ENCODE peak calls at places on chromosomes 4 and X, in nine cellular contexts. One of them, this sample, is unnamed.

GRCh38 chrX:134524181-134524580 is 64.2 kb downstream of the HPRT1 start:
- DNase-seq in lower leg skin: no peak
- DNase-seq in GM12865: no peak
- DNase-seq in kidney epithelial cell: no peak
- DNase-seq in natural killer cell: no peak
- DNase-seq in GM10248: no peak
- DNase-seq in hepatocyte: no peak
- DNase-seq in breast epithelium: no peak
- DNase-seq in fibroblast of villous mesenchyme: no peak
- DNase-seq in this sample: no peak

GRCh38 chr4:36773467-36773866 is 471.1 kb upstream of the NWD2 start:
- DNase-seq in lower leg skin: no peak
- DNase-seq in GM12865: peak
- DNase-seq in kidney epithelial cell: no peak
- DNase-seq in natural killer cell: no peak
- DNase-seq in GM10248: no peak
- DNase-seq in hepatocyte: no peak
- DNase-seq in breast epithelium: no peak
- DNase-seq in fibroblast of villous mesenchyme: no peak
- DNase-seq in this sample: no peak

GRCh38 chrX:39258331-39258730 is 457.1 kb downstream of the MID1IP1 start:
- DNase-seq in lower leg skin: no peak
- DNase-seq in GM12865: no peak
- DNase-seq in kidney epithelial cell: no peak
- DNase-seq in natural killer cell: no peak
- DNase-seq in GM10248: no peak
- DNase-seq in hepatocyte: no peak
- DNase-seq in breast epithelium: no peak
- DNase-seq in fibroblast of villous mesenchyme: no peak
- DNase-seq in this sample: no peak

GRCh38 chr4:37132351-37132989 is 112.1 kb upstream of the NWD2 start:
- DNase-seq in lower leg skin: no peak
- DNase-seq in GM12865: no peak
- DNase-seq in kidney epithelial cell: no peak
- DNase-seq in natural killer cell: no peak
- DNase-seq in GM10248: no peak
- DNase-seq in hepatocyte: no peak
- DNase-seq in breast epithelium: no peak
- DNase-seq in fibroblast of villous mesenchyme: no peak
- DNase-seq in this sample: no peak

GRCh38 chrX:9530848-9531274 is 66.0 kb downstream of the TBL1X start:
- DNase-seq in lower leg skin: peak
- DNase-seq in GM12865: peak
- DNase-seq in kidney epithelial cell: peak
- DNase-seq in natural killer cell: peak
- DNase-seq in GM10248: peak
- DNase-seq in hepatocyte: peak
- DNase-seq in breast epithelium: no peak
- DNase-seq in fibroblast of villous mesenchyme: peak
- DNase-seq in this sample: peak

GRCh38 chr4:13548984-13549546 is 4.8 kb upstream of the NKX3-2 start:
- DNase-seq in lower leg skin: peak
- DNase-seq in GM12865: peak
- DNase-seq in kidney epithelial cell: no peak
- DNase-seq in natural killer cell: peak
- DNase-seq in GM10248: peak
- DNase-seq in hepatocyte: peak
- DNase-seq in breast epithelium: peak
- DNase-seq in fibroblast of villous mesenchyme: peak
- DNase-seq in this sample: peak

GRCh38 chr4:13970349-13970748 is 342.8 kb upstream of the BOD1L1 start:
- DNase-seq in lower leg skin: no peak
- DNase-seq in GM12865: no peak
- DNase-seq in kidney epithelial cell: no peak
- DNase-seq in natural killer cell: no peak
- DNase-seq in GM10248: no peak
- DNase-seq in hepatocyte: no peak
- DNase-seq in breast epithelium: no peak
- DNase-seq in fibroblast of villous mesenchyme: no peak
- DNase-seq in this sample: no peak

GRCh38 chrX:147602297-147602696 is 309.4 kb upstream of the FMR1 start:
- DNase-seq in lower leg skin: no peak
- DNase-seq in GM12865: no peak
- DNase-seq in kidney epithelial cell: no peak
- DNase-seq in natural killer cell: no peak
- DNase-seq in GM10248: no peak
- DNase-seq in hepatocyte: peak
- DNase-seq in breast epithelium: no peak
- DNase-seq in fibroblast of villous mesenchyme: no peak
- DNase-seq in this sample: no peak

GRCh38 chrX:46325312-46325877 is 219.8 kb downstream of the ZNF674 start:
- DNase-seq in lower leg skin: no peak
- DNase-seq in GM12865: no peak
- DNase-seq in kidney epithelial cell: peak
- DNase-seq in natural killer cell: no peak
- DNase-seq in GM10248: no peak
- DNase-seq in hepatocyte: peak
- DNase-seq in breast epithelium: no peak
- DNase-seq in fibroblast of villous mesenchyme: peak
- DNase-seq in this sample: no peak

GRCh38 chrX:115652221-115652620 is 91.2 kb downstream of the PLS3 start:
- DNase-seq in lower leg skin: no peak
- DNase-seq in GM12865: no peak
- DNase-seq in kidney epithelial cell: no peak
- DNase-seq in natural killer cell: no peak
- DNase-seq in GM10248: no peak
- DNase-seq in hepatocyte: no peak
- DNase-seq in breast epithelium: no peak
- DNase-seq in fibroblast of villous mesenchyme: no peak
- DNase-seq in this sample: no peak

GRCh38 chrX:55546956-55547355 is 57.3 kb upstream of the USP51 start:
- DNase-seq in lower leg skin: no peak
- DNase-seq in GM12865: no peak
- DNase-seq in kidney epithelial cell: no peak
- DNase-seq in natural killer cell: no peak
- DNase-seq in GM10248: no peak
- DNase-seq in hepatocyte: no peak
- DNase-seq in breast epithelium: no peak
- DNase-seq in fibroblast of villous mesenchyme: peak
- DNase-seq in this sample: no peak

GRCh38 chr4:84582988-84583870 is at the start of gene CDS1:
- DNase-seq in lower leg skin: peak
- DNase-seq in GM12865: peak
- DNase-seq in kidney epithelial cell: no peak
- DNase-seq in natural killer cell: no peak
- DNase-seq in GM10248: peak
- DNase-seq in hepatocyte: peak
- DNase-seq in breast epithelium: peak
- DNase-seq in fibroblast of villous mesenchyme: no peak
- DNase-seq in this sample: no peak

GRCh38 chrX:49934148-49934547 is 11.8 kb downstream of the CLCN5 start:
- DNase-seq in lower leg skin: no peak
- DNase-seq in GM12865: no peak
- DNase-seq in kidney epithelial cell: no peak
- DNase-seq in natural killer cell: no peak
- DNase-seq in GM10248: no peak
- DNase-seq in hepatocyte: no peak
- DNase-seq in breast epithelium: no peak
- DNase-seq in fibroblast of villous mesenchyme: no peak
- DNase-seq in this sample: no peak

DNA sequence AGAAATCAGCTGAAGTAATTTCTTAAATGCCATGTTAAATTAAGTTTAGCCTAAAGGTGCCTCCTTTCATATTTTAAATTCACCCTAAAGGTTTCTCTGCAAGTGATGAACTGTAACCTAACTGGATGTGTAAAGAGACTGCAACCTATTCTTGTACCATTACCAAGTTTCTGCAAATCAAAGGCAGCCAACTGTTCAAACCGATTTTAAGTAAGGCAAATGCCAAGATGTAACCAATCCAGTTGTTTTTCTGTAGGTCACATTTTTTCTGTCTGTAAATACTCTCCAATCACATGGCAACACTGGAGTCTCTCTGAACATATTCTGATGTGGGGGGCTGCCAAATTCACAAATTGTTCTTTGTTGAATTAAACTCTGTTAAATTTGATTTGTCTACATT is 42.4 kb upstream of the FGF2 start:
- DNase-seq in lower leg skin: no peak
- DNase-seq in GM12865: no peak
- DNase-seq in kidney epithelial cell: no peak
- DNase-seq in natural killer cell: no peak
- DNase-seq in GM10248: no peak
- DNase-seq in hepatocyte: no peak
- DNase-seq in breast epithelium: no peak
- DNase-seq in fibroblast of villous mesenchyme: no peak
- DNase-seq in this sample: no peak
- TF ChIP-seq CTCF in lower leg skin: no peak
- TF ChIP-seq CTCF in GM12865: no peak
- TF ChIP-seq CTCF in kidney epithelial cell: no peak
- TF ChIP-seq CTCF in natural killer cell: no peak
- TF ChIP-seq CTCF in GM10248: no peak
- TF ChIP-seq CTCF in hepatocyte: no peak
- TF ChIP-seq CTCF in breast epithelium: no peak
- TF ChIP-seq CTCF in fibroblast of villous mesenchyme: no peak
- TF ChIP-seq CTCF in this sample: no peak

DNA sequence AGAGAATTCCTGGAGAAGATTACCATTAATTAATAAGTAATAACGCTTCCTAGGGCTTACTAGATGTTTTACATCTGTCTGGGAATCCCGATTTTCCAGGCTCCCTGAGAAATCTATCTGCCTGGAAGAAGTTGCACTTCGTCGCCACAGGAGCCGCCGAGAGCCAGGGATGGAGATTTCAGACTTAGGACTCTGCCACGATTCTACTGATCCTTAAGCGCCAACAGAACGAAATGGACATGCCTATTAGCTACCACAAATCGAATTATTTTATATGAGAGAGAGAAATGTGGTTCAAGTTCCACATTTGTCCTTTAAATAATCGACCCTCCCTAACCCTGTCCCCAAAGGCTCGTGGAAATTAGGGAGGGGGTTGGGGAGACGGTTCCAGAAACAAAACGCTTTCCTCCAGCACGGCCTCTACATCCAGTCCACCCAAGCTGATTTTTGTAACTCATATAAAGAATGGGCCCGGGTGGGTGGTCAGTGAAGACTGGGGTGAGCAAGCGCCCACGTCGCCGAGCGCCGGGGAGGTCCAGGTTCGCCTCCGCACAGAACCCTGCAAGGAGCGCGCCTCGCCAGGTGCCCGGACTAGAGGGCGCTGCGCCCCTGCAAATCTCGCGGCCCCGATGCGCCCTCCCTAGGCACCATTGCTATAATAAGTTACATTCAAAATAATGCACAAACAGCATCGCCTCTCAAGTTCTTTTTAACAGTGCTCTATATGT is 1.9 kb upstream of the FAT1 start:
- DNase-seq in lower leg skin: peak
- DNase-seq in GM12865: no peak
- DNase-seq in kidney epithelial cell: no peak
- DNase-seq in natural killer cell: no peak
- DNase-seq in GM10248: no peak
- DNase-seq in hepatocyte: peak
- DNase-seq in breast epithelium: peak
- DNase-seq in fibroblast of villous mesenchyme: peak
- DNase-seq in this sample: no peak
- TF ChIP-seq CTCF in lower leg skin: no peak
- TF ChIP-seq CTCF in GM12865: no peak
- TF ChIP-seq CTCF in kidney epithelial cell: peak
- TF ChIP-seq CTCF in natural killer cell: no peak
- TF ChIP-seq CTCF in GM10248: no peak
- TF ChIP-seq CTCF in hepatocyte: peak
- TF ChIP-seq CTCF in breast epithelium: no peak
- TF ChIP-seq CTCF in fibroblast of villous mesenchyme: peak
- TF ChIP-seq CTCF in this sample: no peak

DNA sequence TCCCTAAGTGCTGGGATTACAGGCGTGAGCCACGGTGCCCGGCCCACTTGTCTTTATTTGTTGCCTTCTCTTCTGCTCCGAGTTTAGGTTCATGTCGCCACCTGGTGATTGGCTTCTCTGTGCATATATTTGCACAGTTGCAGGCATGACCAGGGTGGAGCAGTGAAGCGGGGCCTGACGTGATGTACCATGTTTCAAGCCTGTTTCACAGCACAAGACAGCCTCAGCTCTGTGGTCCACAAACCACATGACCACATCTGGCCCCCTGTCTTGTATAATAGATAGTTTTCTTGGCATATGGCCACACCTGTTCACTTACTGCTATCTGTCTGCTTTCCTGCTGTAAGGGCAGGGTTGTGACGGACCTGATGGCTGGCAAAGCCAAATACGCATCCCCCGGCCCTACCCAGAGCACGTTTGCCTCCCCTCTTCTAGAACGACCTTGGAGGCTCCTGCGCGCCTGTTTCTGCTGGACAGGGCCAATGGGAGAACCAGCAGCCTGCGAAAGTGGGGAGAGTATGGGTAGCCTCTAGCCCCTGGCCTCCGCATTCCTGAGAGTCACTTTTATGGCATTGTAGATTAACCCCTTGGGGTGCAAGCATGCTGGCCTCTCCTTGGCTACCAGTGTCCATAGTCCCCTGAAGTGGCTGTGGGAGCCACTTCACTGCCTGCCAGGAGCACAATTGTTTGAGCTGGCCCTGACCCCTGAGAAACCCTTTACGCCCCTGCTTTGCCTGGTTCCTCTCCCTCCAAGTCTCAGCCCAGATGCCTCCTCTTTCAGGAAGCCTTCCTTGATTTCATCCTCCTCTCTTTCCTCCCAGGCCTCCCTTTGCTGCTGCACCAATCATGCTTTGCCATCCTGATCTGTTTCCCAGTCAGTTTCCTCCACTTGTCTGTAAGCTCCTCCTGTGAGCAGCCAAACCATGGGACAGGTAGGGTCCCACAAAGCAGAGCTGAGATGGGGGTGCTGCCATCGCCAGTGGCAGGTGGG is 6.0 kb upstream of the SH3TC1 start:
- DNase-seq in lower leg skin: no peak
- DNase-seq in GM12865: peak
- DNase-seq in kidney epithelial cell: peak
- DNase-seq in natural killer cell: peak
- DNase-seq in GM10248: peak
- DNase-seq in hepatocyte: peak
- DNase-seq in breast epithelium: no peak
- DNase-seq in fibroblast of villous mesenchyme: peak
- DNase-seq in this sample: peak
- TF ChIP-seq CTCF in lower leg skin: no peak
- TF ChIP-seq CTCF in GM12865: peak
- TF ChIP-seq CTCF in kidney epithelial cell: peak
- TF ChIP-seq CTCF in natural killer cell: no peak
- TF ChIP-seq CTCF in GM10248: peak
- TF ChIP-seq CTCF in hepatocyte: peak
- TF ChIP-seq CTCF in breast epithelium: no peak
- TF ChIP-seq CTCF in fibroblast of villous mesenchyme: peak
- TF ChIP-seq CTCF in this sample: no peak

DNA sequence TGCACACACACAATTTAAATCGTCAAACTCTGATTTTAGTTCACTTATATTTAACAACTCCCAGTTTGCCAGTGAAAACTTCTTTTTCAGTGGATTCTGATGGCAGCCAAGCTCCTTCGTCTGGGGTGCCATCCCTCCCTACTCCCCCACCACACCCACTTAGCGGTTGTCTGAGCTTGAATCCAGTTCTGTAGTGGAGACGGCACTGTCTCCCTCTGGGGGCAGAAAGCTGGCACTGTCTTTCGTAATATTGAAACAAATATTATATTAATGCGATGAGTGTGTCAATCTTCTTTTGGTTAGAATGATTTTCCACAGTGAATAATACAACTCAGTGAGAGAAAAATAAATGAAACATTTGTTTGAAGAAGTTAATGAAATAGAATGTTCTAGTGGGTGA is 5.4 kb downstream of the MEPE start:
- DNase-seq in lower leg skin: no peak
- DNase-seq in GM12865: peak
- DNase-seq in kidney epithelial cell: no peak
- DNase-seq in natural killer cell: no peak
- DNase-seq in GM10248: no peak
- DNase-seq in hepatocyte: no peak
- DNase-seq in breast epithelium: no peak
- DNase-seq in fibroblast of villous mesenchyme: no peak
- DNase-seq in this sample: no peak
- TF ChIP-seq CTCF in lower leg skin: no peak
- TF ChIP-seq CTCF in GM12865: peak
- TF ChIP-seq CTCF in kidney epithelial cell: peak
- TF ChIP-seq CTCF in natural killer cell: no peak
- TF ChIP-seq CTCF in GM10248: no peak
- TF ChIP-seq CTCF in hepatocyte: peak
- TF ChIP-seq CTCF in breast epithelium: no peak
- TF ChIP-seq CTCF in fibroblast of villous mesenchyme: peak
- TF ChIP-seq CTCF in this sample: no peak

This sample was measured in activated B cell treated with CpG ODN at 0.5 μM for 24 hours.